ENCODE peak calls at places on chromosomes 2 and 18, in five cellular contexts. T, H, V, A and Z are unnamed samples.

GRCh38 chr2:169365093-169365483 is 2.8 kb upstream of the LRP2 start:
- DNase-seq in T (no peak), H (no peak), V (no peak), A (peak), Z (no peak)

GRCh38 chr2:154158101-154158500 is 286.4 kb downstream of the GALNT13 start:
- DNase-seq in T (no peak), H (no peak), V (no peak), A (no peak), Z (no peak)

GRCh38 chr18:23301971-23302370 is 151.1 kb upstream of the RIOK3 start:
- DNase-seq in T (no peak), H (no peak), V (no peak), A (peak), Z (peak)

GRCh38 chr2:60603533-60604190 is 50.2 kb upstream of the BCL11A start:
- DNase-seq in T (no peak), H (no peak), V (no peak), A (no peak), Z (no peak)

GRCh38 chr2:134690629-134691215 is 28.1 kb downstream of the TMEM163 start:
- DNase-seq in T (no peak), H (no peak), V (no peak), A (no peak), Z (no peak)

GRCh38 chr2:45739796-45740485 is 88.5 kb downstream of the PRKCE start:
- DNase-seq in T (no peak), H (no peak), V (peak), A (peak), Z (no peak)

GRCh38 chr2:217258170-217258569 is 398.3 kb upstream of the TNP1 start:
- DNase-seq in T (no peak), H (no peak), V (no peak), A (no peak), Z (no peak)

GRCh38 chr18:7904529-7904928 is 337.4 kb downstream of the PTPRM start:
- DNase-seq in T (no peak), H (no peak), V (no peak), A (no peak), Z (no peak)

GRCh38 chr18:43396266-43396665 is 119.0 kb upstream of the SYT4 start:
- DNase-seq in T (no peak), H (no peak), V (no peak), A (peak), Z (peak)

GRCh38 chr2:196675963-196676362 is 36.4 kb downstream of the CCDC150 start:
- DNase-seq in T (no peak), H (no peak), V (no peak), A (no peak), Z (no peak)

GRCh38 chr2:43169987-43170732 is 56.2 kb downstream of the ZFP36L2 start:
- DNase-seq in T (no peak), H (no peak), V (peak), A (no peak), Z (peak)

GRCh38 chr2:186641807-186642321 is 52.0 kb upstream of the FAM171B start:
- DNase-seq in T (no peak), H (no peak), V (no peak), A (peak), Z (peak)

GRCh38 chr2:8515864-8516533 is 165.9 kb upstream of the ID2 start:
- DNase-seq in T (no peak), H (no peak), V (no peak), A (peak), Z (peak)

GRCh38 chr2:151878655-151879563 is 50.7 kb upstream of the ARL5A start:
- DNase-seq in T (no peak), H (no peak), V (no peak), A (no peak), Z (no peak)

GRCh38 chr18:57542126-57542525 is 44.4 kb downstream of the FECH start:
- DNase-seq in T (no peak), H (no peak), V (no peak), A (no peak), Z (no peak)

GRCh38 chr2:178865121-178865520 is 57.9 kb upstream of the TTN start:
- DNase-seq in T (no peak), H (no peak), V (no peak), A (no peak), Z (no peak)

GRCh38 chr2:239195318-239195871 is 205.4 kb downstream of the HDAC4 start:
- DNase-seq in T (no peak), H (peak), V (no peak), A (no peak), Z (no peak)

GRCh38 chr18:7666195-7666776 is 99.2 kb downstream of the PTPRM start:
- DNase-seq in T (no peak), H (no peak), V (no peak), A (no peak), Z (no peak)

GRCh38 chr2:188607501-188607900 is 315.8 kb downstream of the GULP1 start:
- DNase-seq in T (no peak), H (no peak), V (no peak), A (no peak), Z (no peak)

GRCh38 chr2:241568738-241569137 is 10.2 kb downstream of the BOK start:
- DNase-seq in T (no peak), H (peak), V (no peak), A (no peak), Z (no peak)

GRCh38 chr2:241237047-241237446 is 48.6 kb downstream of the ANO7 start:
- DNase-seq in T (no peak), H (no peak), V (no peak), A (no peak), Z (no peak)

GRCh38 chr2:43484323-43484930 is 111.4 kb downstream of the THADA start:
- DNase-seq in T (no peak), H (no peak), V (no peak), A (peak), Z (peak)

GRCh38 chr2:2265747-2266259 is 65.3 kb downstream of the MYT1L start:
- DNase-seq in T (no peak), H (no peak), V (no peak), A (no peak), Z (no peak)

GRCh38 chr18:32183503-32183902 is 6.3 kb upstream of the MEP1B start:
- DNase-seq in T (no peak), H (no peak), V (no peak), A (no peak), Z (no peak)

GRCh38 chr2:172095146-172095904 is 7.4 kb downstream of the DLX2 start:
- DNase-seq in T (peak), H (peak), V (no peak), A (no peak), Z (peak)

GRCh38 chr2:86274918-86275275 is 62.5 kb downstream of the REEP1 start:
- DNase-seq in T (no peak), H (no peak), V (no peak), A (peak), Z (no peak)

GRCh38 chr2:120419073-120419472 is 73.1 kb downstream of the INHBB start:
- DNase-seq in T (no peak), H (peak), V (no peak), A (no peak), Z (no peak)

GRCh38 chr2:240875228-240876034 is 6.8 kb downstream of the AGXT start:
- DNase-seq in T (no peak), H (no peak), V (no peak), A (no peak), Z (no peak)

GRCh38 chr2:136121511-136121910 is 3.6 kb upstream of the CXCR4 start:
- DNase-seq in T (no peak), H (no peak), V (no peak), A (no peak), Z (peak)

GRCh38 chr2:125745514-125745913 is 910.4 kb upstream of the GYPC start:
- DNase-seq in T (no peak), H (no peak), V (no peak), A (peak), Z (no peak)

GRCh38 chr18:12518832-12519534 is 111.3 kb downstream of the PRELID3A start:
- DNase-seq in T (no peak), H (no peak), V (no peak), A (no peak), Z (no peak)

GRCh38 chr2:136118819-136119716 is 1.1 kb upstream of the CXCR4 start:
- DNase-seq in T (peak), H (peak), V (peak), A (peak), Z (peak)

GRCh38 chr2:12428786-12429185 is 287.9 kb upstream of the TRIB2 start:
- DNase-seq in T (no peak), H (no peak), V (no peak), A (no peak), Z (no peak)

GRCh38 chr2:179936654-179937053 is 70.4 kb downstream of the CWC22 start:
- DNase-seq in T (no peak), H (no peak), V (peak), A (no peak), Z (peak)

GRCh38 chr2:158718851-158719250 is 76.3 kb upstream of the DAPL1 start:
- DNase-seq in T (no peak), H (no peak), V (no peak), A (no peak), Z (no peak)

GRCh38 chr2:48328972-48329723 is 200.8 kb upstream of the STON1 start:
- DNase-seq in T (no peak), H (no peak), V (no peak), A (peak), Z (peak)

GRCh38 chr2:30686000-30686399 is 121.2 kb downstream of the CAPN13 start:
- DNase-seq in T (no peak), H (no peak), V (no peak), A (peak), Z (peak)